ENCODE peak calls at places on chromosome 11, in five cellular contexts. I, O, R, K and Z are unnamed samples.

GRCh38 chr11:3101921-3102640 is 44.9 kb upstream of the CARS1 start:
- DNase-seq in O (no peak), I (no peak), K (no peak), R (peak; percentile 45), Z (no peak)

GRCh38 chr11:68685656-68686380 is 1.5 kb downstream of the GAL start:
- DNase-seq in I (no peak), R (no peak), O (no peak), K (no peak), Z (no peak)

GRCh38 chr11:74634537-74634936 is 42.2 kb downstream of the POLD3 start:
- DNase-seq in O (no peak), K (peak; percentile 39), I (no peak), R (no peak), Z (peak; percentile 40)

GRCh38 chr11:114678125-114679036 is at the start of gene NXPE2:
- DNase-seq in O (no peak), R (no peak), K (peak; percentile 75), I (no peak), Z (no peak)

GRCh38 chr11:64540426-64540825 is 50.6 kb upstream of the SLC22A12 start:
- DNase-seq in R (no peak), O (no peak), K (no peak), I (no peak), Z (no peak)

GRCh38 chr11:16806791-16807190 is 68.3 kb downstream of the C11orf58 start:
- DNase-seq in I (no peak), K (no peak), R (peak; percentile 85), O (no peak), Z (no peak)

GRCh38 chr11:33699515-33700424 is 856 bp downstream of the C11orf91 start:
- DNase-seq in I (no peak), K (peak; percentile 82), R (peak; percentile 77), O (no peak), Z (peak; percentile 28)

GRCh38 chr11:65491614-65492386 is 7.0 kb upstream of the MALAT1 start:
- DNase-seq in I (no peak), K (peak; percentile 91), R (peak; percentile 93), O (peak; percentile 83), Z (peak; percentile 91)

GRCh38 chr11:67630943-67631331 is 1.2 kb upstream of the NUDT8 start:
- DNase-seq in K (no peak), I (no peak), O (no peak), R (no peak), Z (no peak)

GRCh38 chr11:63862923-63863322 is 24.0 kb downstream of the MARK2 start:
- DNase-seq in I (no peak), O (no peak), K (peak; percentile 74), R (no peak), Z (peak; percentile 55)

GRCh38 chr11:103898065-103898464 is 138.4 kb upstream of the DDI1 start:
- DNase-seq in I (no peak), K (no peak), O (no peak), R (no peak), Z (no peak)

GRCh38 chr11:84250834-84251613 is 964.9 kb upstream of the CCDC90B start:
- DNase-seq in O (no peak), I (no peak), K (no peak), R (no peak), Z (no peak)

GRCh38 chr11:109752212-109752825 is 330.3 kb downstream of the C11orf87 start:
- DNase-seq in I (no peak), R (no peak), K (no peak), O (no peak), Z (no peak)

GRCh38 chr11:44565008-44565745 is at the start of gene CD82:
- DNase-seq in I (peak; percentile 95), K (peak; percentile 100), R (peak; percentile 100), O (peak; percentile 100), Z (peak; percentile 100)

DNA sequence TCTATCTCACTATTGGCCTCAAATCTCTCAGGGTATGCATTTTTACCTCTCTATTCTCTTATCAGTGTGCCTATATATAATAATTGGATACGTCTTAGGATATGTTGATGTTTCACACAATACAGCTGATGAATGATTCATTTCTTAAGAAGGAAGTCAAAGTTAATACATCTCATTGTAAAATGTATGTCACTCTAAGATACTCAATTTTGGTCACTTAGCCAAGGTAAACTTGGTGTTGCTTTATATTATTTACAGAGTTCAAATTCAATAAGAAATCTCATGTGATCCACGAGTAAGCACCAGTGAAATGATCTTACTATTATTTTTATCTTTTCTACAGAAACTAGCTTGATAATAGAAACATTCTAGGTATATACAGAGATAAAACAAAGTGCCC is 1266.5 kb downstream of the JRKL start:
- DNase-seq in I (no peak), K (no peak), R (no peak), O (no peak), Z (no peak)
- H3K9me3 ChIP-seq in I (no peaks in the 10 kb centered on the region), K (no peaks in the 10 kb centered on the region), R (no peaks in the 10 kb centered on the region), O (no peaks in the 10 kb centered on the region), Z (no peaks in the 10 kb centered on the region)

GRCh38 chr11:29025001-29025400 is 916.8 kb downstream of the METTL15 start:
- DNase-seq in O (no peak), I (no peak), K (no peak), R (no peak), Z (no peak)
- H3K9me3 ChIP-seq in O (no peaks in the 10 kb centered on the region), I (no peaks in the 10 kb centered on the region), K (no peaks in the 10 kb centered on the region), R (no peaks in the 10 kb centered on the region), Z (no peaks in the 10 kb centered on the region)

GRCh38 chr11:119084663-119085522 is at the start of gene HMBS:
- DNase-seq in O (peak; percentile 95), R (peak; percentile 97), K (peak; percentile 95), I (peak; percentile 90), Z (peak; percentile 93)

GRCh38 chr11:119087747-119088241 is 3.1 kb downstream of the HMBS start:
- DNase-seq in R (no peak), O (no peak), K (no peak), I (no peak), Z (no peak)

GRCh38 chr11:119081682-119082081 is 3.0 kb upstream of the HMBS start:
- DNase-seq in R (peak; percentile 11), I (no peak), K (no peak), O (peak; percentile 79), Z (no peak)

GRCh38 chr11:119089319-119089718 is 4.6 kb downstream of the HMBS start:
- DNase-seq in I (no peak), O (no peak), K (no peak), R (no peak), Z (no peak)

GRCh38 chr11:119085523-119085878 is 820 bp downstream of the HMBS start:
- DNase-seq in R (peak; percentile 65), O (no peak), I (no peak), K (peak; percentile 33), Z (no peak)
- H3K9me3 ChIP-seq in R (no peaks in the 10 kb centered on the region), O (no peaks in the 10 kb centered on the region), I (no peaks in the 10 kb centered on the region), K (no peaks in the 10 kb centered on the region), Z (no peaks in the 10 kb centered on the region)

GRCh38 chr11:42066113-42066512 is 606.7 kb upstream of the LRRC4C start:
- DNase-seq in O (no peak), R (peak; percentile 42), K (no peak), I (no peak), Z (no peak)
- H3K9me3 ChIP-seq in O (no peaks in the 10 kb centered on the region), R (no peaks in the 10 kb centered on the region), K (no peaks in the 10 kb centered on the region), I (no peaks in the 10 kb centered on the region), Z (no peaks in the 10 kb centered on the region)